ENCODE peak calls at places on chromosomes 12 and 14, in six cellular contexts. B is K562, S is HepG2, H is HCT116, C is GM12878, Y is SK-N-SH. Q is an unnamed sample.

GRCh38 chr12:109758406-109759075 is 44.9 kb downstream of the FAM222A start:
- DNase-seq in Y (peak), H (no peak), C (no peak), B (no peak), S (no peak), Q (no peak)

GRCh38 chr14:35224615-35225014 is 67.6 kb upstream of the PSMA6 start:
- DNase-seq in S (no peak), C (no peak), H (no peak), Y (no peak), B (no peak), Q (no peak)

GRCh38 chr12:54126696-54127537 is 61.9 kb downstream of the SMUG1 start:
- DNase-seq in H (no peak), B (no peak), C (no peak), S (no peak), Y (peak), Q (no peak)

GRCh38 chr14:37114559-37114958 is 57.8 kb downstream of the SLC25A21 start:
- DNase-seq in H (no peak), S (no peak), Y (no peak), B (no peak), C (no peak), Q (no peak)

GRCh38 chr14:75258079-75258802 is 20.4 kb upstream of the FOS start:
- DNase-seq in S (no peak), C (no peak), Y (no peak), B (no peak), H (no peak), Q (no peak)

GRCh38 chr12:20194171-20194570 is 174.2 kb upstream of the PDE3A start:
- DNase-seq in S (no peak), C (no peak), B (no peak), H (no peak), Y (no peak), Q (no peak)

GRCh38 chr12:14907953-14908352 is 22.3 kb upstream of the MGP start:
- DNase-seq in C (no peak), B (no peak), H (no peak), S (no peak), Y (no peak), Q (no peak)

GRCh38 chr14:61477845-61478438 is 156.6 kb downstream of the PRKCH start:
- DNase-seq in H (peak), C (no peak), Y (no peak), B (no peak), S (no peak), Q (no peak)

GRCh38 chr14:51828017-51828797 is 32.2 kb upstream of the GNG2 start:
- DNase-seq in B (no peak), C (peak), H (peak), Y (no peak), S (no peak), Q (no peak)

GRCh38 chr12:122080149-122081107 is 1.9 kb downstream of the MLXIP start:
- DNase-seq in B (no peak), C (no peak), Y (peak), S (no peak), H (no peak), Q (no peak)

GRCh38 chr14:100436745-100437406 is 113.7 kb downstream of the SLC25A47 start:
- DNase-seq in Y (no peak), H (no peak), C (no peak), S (no peak), B (no peak), Q (no peak)

GRCh38 chr12:1593232-1594044 is 943 bp downstream of the FBXL14 start:
- DNase-seq in B (no peak), S (no peak), C (no peak), H (no peak), Y (peak), Q (no peak)

GRCh38 chr12:30134229-30134628 is 350.5 kb upstream of the TMTC1 start:
- DNase-seq in C (no peak), S (peak), H (peak), Y (no peak), B (peak), Q (peak)

GRCh38 chr14:60485600-60486251 is at the start of gene C14orf39:
- DNase-seq in Y (peak), H (no peak), C (no peak), B (peak), S (no peak), Q (no peak)

GRCh38 chr12:54439096-54439495 is 20.0 kb upstream of the ITGA5 start:
- DNase-seq in S (no peak), H (no peak), C (no peak), Y (no peak), B (no peak), Q (no peak)

DNA sequence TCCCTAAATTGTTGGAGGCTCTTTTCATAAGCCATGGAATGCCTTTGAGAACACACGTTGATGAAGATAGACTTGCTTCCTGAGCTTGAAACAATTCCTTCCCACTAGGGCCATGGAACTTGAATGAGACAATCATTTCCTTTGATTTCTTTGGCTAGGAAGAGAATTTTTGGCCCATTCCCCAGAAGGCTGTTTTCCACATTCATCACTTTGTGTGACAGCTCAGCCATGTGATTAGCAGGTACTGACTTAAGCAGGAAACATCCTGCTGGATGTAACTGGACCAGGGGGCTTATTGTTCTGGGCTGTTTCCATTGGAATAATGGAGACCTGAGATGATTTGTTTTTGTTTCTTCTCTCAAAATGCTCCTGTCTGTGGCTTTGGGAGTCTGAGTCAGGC is 469.8 kb upstream of the SEL1L start:
- DNase-seq in Y (no peak), H (no peak), S (no peak), B (no peak), C (no peak), Q (no peak)
- TF ChIP-seq SIN3A in Y (no peak), H (no peak), S (no peak), B (no peak), C (no peak), Q (no peak)

GRCh38 chr12:67772276-67773169 is 124.0 kb downstream of the DYRK2 start:
- DNase-seq in C (no peak), S (no peak), Y (peak), H (no peak), B (no peak), Q (no peak)
- TF ChIP-seq REST in C (no peak), S (no peak), Y (no peak), H (no peak), B (no peak), Q (no peak)

GRCh38 chr14:63895510-63895909 is 42.7 kb downstream of the SYNE2 start:
- DNase-seq in H (no peak), Y (no peak), C (no peak), S (no peak), B (no peak), Q (no peak)

GRCh38 chr14:63896278-63896720 is 43.5 kb downstream of the SYNE2 start:
- DNase-seq in H (peak), S (peak), Y (peak), B (no peak), C (no peak), Q (no peak)

GRCh38 chr14:63890553-63890952 is 37.7 kb downstream of the SYNE2 start:
- DNase-seq in S (no peak), Y (no peak), B (no peak), H (no peak), C (no peak), Q (no peak)

GRCh38 chr14:63891148-63891964 is 38.6 kb downstream of the SYNE2 start:
- DNase-seq in C (no peak), Y (no peak), B (no peak), H (no peak), S (no peak), Q (no peak)

GRCh38 chr14:63893701-63894458 is 41.1 kb downstream of the SYNE2 start:
- DNase-seq in C (no peak), S (no peak), B (no peak), H (no peak), Y (no peak), Q (no peak)
- TF ChIP-seq SIN3A in C (no peak), S (no peak), B (no peak), H (no peak), Y (no peak), Q (no peak)

DNA sequence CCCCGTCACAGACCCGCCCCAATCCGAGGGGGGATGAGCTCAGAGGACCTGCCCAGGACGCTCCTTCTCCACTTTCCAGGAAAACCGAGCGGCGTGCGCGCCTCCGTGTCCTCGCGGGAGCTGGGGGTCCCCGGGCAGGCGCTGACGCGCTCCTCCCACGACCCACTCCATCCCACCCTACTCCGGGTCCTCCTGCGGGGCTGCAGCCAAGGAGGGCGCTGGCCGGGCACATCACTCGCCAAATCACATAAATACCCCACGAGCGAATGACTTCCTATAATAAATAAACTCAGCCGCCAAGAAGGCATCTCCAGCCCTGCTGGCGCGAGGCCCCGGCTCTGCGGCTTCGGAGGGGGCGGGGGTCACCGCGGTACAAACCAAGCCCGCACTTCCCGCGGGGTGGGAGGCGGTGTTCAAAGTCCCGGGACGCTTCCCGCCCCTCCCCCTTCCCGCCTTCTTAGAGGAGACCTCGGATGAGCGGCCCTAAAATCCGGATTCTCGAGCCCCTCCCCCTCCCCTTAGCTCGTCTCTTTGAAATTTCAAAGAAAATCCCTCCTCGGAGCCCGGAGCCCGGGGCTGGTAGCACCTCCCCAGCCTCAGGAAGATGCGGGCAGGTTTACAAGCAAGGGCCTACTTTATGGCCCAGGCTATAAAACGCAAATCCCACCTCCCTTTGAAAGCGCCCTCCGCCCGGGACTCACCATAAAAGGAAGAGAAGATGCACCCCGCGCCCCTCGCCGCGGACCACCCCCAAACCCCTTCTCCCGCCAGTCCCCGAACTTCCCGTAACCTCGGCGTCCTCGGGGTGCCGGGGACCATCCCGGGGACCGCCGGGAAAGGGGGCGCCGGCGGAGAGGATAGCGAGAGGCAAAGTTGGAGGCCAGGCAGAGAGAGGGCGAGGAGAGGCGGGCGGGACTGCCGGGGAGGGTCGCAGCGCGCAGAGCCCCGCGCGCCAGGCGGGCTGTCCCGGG is 718 bp upstream of the FZD10 start:
- DNase-seq in Y (peak), H (no peak), C (no peak), S (no peak), B (no peak), Q (no peak)
- TF ChIP-seq REST in Y (no peak), H (no peak), C (no peak), S (no peak), B (no peak), Q (no peak)